ENCODE peak calls at places on chromosomes 1 and 21, in four cellular contexts. One of them, this sample, is unnamed.

GRCh38 chr21:17519208-17519738 is 6.4 kb downstream of the CXADR start:
- DNase-seq in K562: no peak
- DNase-seq in HEK293T: no peak
- DNase-seq in HepG2: no peak
- DNase-seq in this sample: no peak

GRCh38 chr1:233379869-233380438 is 52.4 kb downstream of the MAP3K21 start:
- DNase-seq in K562: no peak
- DNase-seq in HEK293T: no peak
- DNase-seq in HepG2: no peak
- DNase-seq in this sample: no peak

GRCh38 chr1:58189453-58189852 is 357.1 kb downstream of the OMA1 start:
- DNase-seq in K562: no peak
- DNase-seq in HEK293T: no peak
- DNase-seq in HepG2: no peak
- DNase-seq in this sample: no peak

GRCh38 chr1:222976453-222976852 is 161.6 kb downstream of the DISP1 start:
- DNase-seq in K562: no peak
- DNase-seq in HEK293T: no peak
- DNase-seq in HepG2: no peak
- DNase-seq in this sample: no peak

GRCh38 chr21:31143021-31143420 is 104.7 kb upstream of the KRTAP19-8 start:
- DNase-seq in K562: no peak
- DNase-seq in HEK293T: no peak
- DNase-seq in HepG2: no peak
- DNase-seq in this sample: no peak

GRCh38 chr1:234212764-234213406 is 160.4 kb upstream of the COA6 start:
- DNase-seq in K562: peak; percentile 68
- DNase-seq in HEK293T: peak; percentile 73
- DNase-seq in HepG2: peak; percentile 53
- DNase-seq in this sample: peak; percentile 43

GRCh38 chr1:56921486-56921885 is 44.3 kb downstream of the C8B start:
- DNase-seq in K562: no peak
- DNase-seq in HEK293T: no peak
- DNase-seq in HepG2: peak; percentile 19
- DNase-seq in this sample: no peak

GRCh38 chr1:42128499-42128898 is 24.7 kb upstream of the GUCA2B start:
- DNase-seq in K562: no peak
- DNase-seq in HEK293T: no peak
- DNase-seq in HepG2: no peak
- DNase-seq in this sample: no peak

GRCh38 chr1:71231751-71232150 is 150.9 kb upstream of the ZRANB2 start:
- DNase-seq in K562: no peak
- DNase-seq in HEK293T: no peak
- DNase-seq in HepG2: no peak
- DNase-seq in this sample: no peak

GRCh38 chr1:242454262-242455051 is 70.0 kb downstream of the PLD5 start:
- DNase-seq in K562: peak; percentile 52
- DNase-seq in HEK293T: peak; percentile 60
- DNase-seq in HepG2: peak; percentile 20
- DNase-seq in this sample: no peak
- TF ChIP-seq ELF4 in K562: no peak
- TF ChIP-seq ELF4 in HEK293T: no peak
- TF ChIP-seq ELF4 in HepG2: no peak
- TF ChIP-seq ELF4 in this sample: no peak

GRCh38 chr1:228740543-228740942 is 5.3 kb downstream of the RHOU start:
- DNase-seq in K562: no peak
- DNase-seq in HEK293T: no peak
- DNase-seq in HepG2: no peak
- DNase-seq in this sample: no peak
- TF ChIP-seq ELF4 in K562: no peak
- TF ChIP-seq ELF4 in HEK293T: no peak
- TF ChIP-seq ELF4 in HepG2: no peak
- TF ChIP-seq ELF4 in this sample: no peak

GRCh38 chr1:10910490-10911273 is 101.8 kb upstream of the TARDBP start:
- DNase-seq in K562: no peak
- DNase-seq in HEK293T: no peak
- DNase-seq in HepG2: peak; percentile 16
- DNase-seq in this sample: no peak

GRCh38 chr1:10912441-10912840 is 100.0 kb upstream of the TARDBP start:
- DNase-seq in K562: no peak
- DNase-seq in HEK293T: no peak
- DNase-seq in HepG2: no peak
- DNase-seq in this sample: no peak

GRCh38 chr1:10911274-10912166 is 100.9 kb upstream of the TARDBP start:
- DNase-seq in K562: no peak
- DNase-seq in HEK293T: no peak
- DNase-seq in HepG2: no peak
- DNase-seq in this sample: no peak

GRCh38 chr1:10908266-10908665 is 104.2 kb upstream of the TARDBP start:
- DNase-seq in K562: no peak
- DNase-seq in HEK293T: no peak
- DNase-seq in HepG2: no peak
- DNase-seq in this sample: no peak

DNA sequence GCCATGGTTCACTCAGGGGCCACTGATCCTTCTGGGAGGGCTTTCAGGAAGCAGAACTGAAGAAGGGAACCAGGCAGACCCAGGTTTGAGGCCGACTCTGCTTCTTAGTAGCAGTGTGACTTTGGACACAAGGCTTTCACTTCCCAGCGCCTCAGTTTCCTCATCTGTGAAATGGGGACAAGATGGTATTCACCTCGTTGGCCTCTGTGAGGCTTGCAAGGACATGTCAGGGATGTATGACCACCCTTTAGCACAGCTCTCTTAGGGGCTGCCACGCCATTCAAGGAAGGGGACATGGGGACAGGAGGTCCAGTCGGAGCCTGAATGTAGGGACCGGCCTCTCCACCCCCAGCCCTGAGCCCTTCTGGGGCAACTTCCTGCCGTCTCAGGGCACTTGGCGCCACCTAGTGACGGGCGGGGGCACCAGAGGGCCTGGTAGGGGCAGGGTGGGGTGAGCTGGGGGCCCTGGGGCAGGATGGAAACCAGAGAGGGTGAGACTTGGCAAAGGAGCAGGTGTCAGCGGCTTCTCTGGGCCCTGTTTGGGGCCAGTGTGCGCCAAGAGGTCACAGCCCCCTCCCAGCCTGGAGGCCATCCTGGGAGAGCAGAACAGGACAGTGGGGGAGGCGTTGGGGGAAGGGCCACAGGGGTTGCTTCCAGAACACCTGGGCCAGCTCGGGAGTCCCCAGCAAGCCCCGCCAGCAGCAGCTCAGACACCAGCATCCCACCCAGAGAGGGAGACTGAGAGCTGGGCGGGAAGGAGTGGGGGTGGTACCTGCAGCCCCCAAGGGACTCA is 102.6 kb upstream of the TARDBP start:
- DNase-seq in K562: peak; percentile 82
- DNase-seq in HEK293T: peak; percentile 69
- DNase-seq in HepG2: peak; percentile 28
- DNase-seq in this sample: peak; percentile 92
- TF ChIP-seq ELF4 in K562: no peak
- TF ChIP-seq ELF4 in HEK293T: no peak
- TF ChIP-seq ELF4 in HepG2: no peak
- TF ChIP-seq ELF4 in this sample: no peak

DNA sequence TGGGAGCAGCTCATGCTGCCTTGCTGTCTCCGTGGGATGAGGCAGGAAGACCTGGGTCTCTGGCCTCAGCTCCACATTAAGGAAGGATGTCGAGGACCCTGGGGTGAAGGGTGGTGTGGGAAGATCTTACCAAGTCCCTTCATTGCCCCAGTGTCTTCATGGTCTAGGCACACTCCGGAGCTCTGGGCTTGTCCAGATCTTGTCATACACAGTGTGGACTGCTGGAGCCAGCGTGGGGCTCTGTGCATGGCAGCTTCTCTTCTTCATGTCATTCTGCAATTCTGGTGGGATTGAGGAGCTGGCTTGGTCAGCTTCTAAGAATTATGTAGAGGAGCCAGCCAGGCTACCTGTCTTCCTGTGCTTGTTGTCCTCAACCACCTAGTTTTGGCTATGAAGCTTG is 79.3 kb upstream of the ETV3 start:
- DNase-seq in K562: no peak
- DNase-seq in HEK293T: no peak
- DNase-seq in HepG2: no peak
- DNase-seq in this sample: no peak
- TF ChIP-seq ELF4 in K562: no peak
- TF ChIP-seq ELF4 in HEK293T: no peak
- TF ChIP-seq ELF4 in HepG2: no peak
- TF ChIP-seq ELF4 in this sample: no peak

DNA sequence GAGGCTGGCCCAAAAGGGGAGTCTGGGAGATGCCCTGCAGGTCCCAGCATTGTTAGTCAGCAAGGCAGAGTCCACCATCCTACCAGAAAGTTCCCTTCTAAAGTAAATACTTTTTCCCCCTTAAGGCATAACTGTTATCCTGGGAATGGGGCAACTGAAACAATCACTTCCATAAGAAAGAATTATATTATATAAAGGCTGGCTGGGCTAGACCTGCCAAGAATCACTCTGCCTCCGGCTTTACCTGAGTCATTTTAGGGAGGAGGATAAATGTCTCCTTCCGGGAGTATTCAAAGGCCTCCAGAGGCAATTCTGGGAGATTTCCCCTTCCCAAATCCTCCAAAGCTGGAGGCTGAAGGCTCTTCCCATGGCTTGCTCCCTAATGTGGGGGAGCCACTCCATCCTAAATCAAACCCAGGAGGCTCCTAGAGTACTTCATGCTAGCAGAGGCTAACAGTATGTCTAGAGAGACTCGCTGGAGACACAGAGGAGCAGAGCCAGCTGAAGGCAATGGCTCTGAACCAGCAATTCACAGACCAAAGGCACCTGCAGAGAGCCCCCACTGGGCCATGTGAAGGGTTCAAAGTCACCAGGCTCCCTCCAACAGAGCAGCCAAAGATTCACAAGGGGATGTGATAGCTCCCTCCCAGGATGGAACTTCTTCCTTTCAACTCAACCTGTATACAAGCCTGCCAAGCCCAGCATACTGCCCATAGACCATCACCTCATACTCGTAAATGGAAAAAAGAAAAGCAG is 116.0 kb downstream of the ASTN1 start:
- DNase-seq in K562: no peak
- DNase-seq in HEK293T: no peak
- DNase-seq in HepG2: no peak
- DNase-seq in this sample: no peak
- TF ChIP-seq ELF4 in K562: no peak
- TF ChIP-seq ELF4 in HEK293T: no peak
- TF ChIP-seq ELF4 in HepG2: no peak
- TF ChIP-seq ELF4 in this sample: no peak

DNA sequence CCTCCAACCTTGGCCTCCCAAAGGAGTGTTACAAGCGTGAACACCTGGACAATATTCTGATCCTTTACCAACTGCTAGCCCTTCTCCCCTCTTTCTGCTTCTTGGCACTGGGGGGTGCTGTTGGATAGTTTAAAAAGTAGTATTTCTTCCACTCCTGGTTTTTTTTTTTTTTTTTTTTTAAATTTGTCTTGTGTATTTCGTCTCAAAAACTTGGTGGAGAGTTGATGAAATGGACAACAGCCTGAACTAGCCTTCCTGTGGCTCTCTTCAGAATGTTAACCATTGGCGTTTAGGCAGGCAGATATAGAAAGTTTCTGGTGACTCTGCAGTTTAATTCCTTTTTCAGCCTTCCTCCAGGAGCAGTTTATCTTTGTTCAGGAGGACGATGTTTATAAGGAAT is 69.7 kb upstream of the USP24 start:
- DNase-seq in K562: no peak
- DNase-seq in HEK293T: peak; percentile 66
- DNase-seq in HepG2: no peak
- DNase-seq in this sample: no peak
- TF ChIP-seq ELF4 in K562: no peak
- TF ChIP-seq ELF4 in HEK293T: no peak
- TF ChIP-seq ELF4 in HepG2: no peak
- TF ChIP-seq ELF4 in this sample: no peak

GRCh38 chr21:25373126-25374082 is 233.9 kb downstream of the MRPL39 start:
- DNase-seq in K562: no peak
- DNase-seq in HEK293T: no peak
- DNase-seq in HepG2: no peak
- DNase-seq in this sample: peak; percentile 36

GRCh38 chr21:25370311-25370744 is 237.0 kb downstream of the MRPL39 start:
- DNase-seq in K562: no peak
- DNase-seq in HEK293T: no peak
- DNase-seq in HepG2: no peak
- DNase-seq in this sample: no peak

GRCh38 chr21:25371831-25372434 is 235.3 kb downstream of the MRPL39 start:
- DNase-seq in K562: no peak
- DNase-seq in HEK293T: no peak
- DNase-seq in HepG2: no peak
- DNase-seq in this sample: no peak

GRCh38 chr21:25369524-25370300 is 237.6 kb downstream of the MRPL39 start:
- DNase-seq in K562: no peak
- DNase-seq in HEK293T: no peak
- DNase-seq in HepG2: no peak
- DNase-seq in this sample: no peak

DNA sequence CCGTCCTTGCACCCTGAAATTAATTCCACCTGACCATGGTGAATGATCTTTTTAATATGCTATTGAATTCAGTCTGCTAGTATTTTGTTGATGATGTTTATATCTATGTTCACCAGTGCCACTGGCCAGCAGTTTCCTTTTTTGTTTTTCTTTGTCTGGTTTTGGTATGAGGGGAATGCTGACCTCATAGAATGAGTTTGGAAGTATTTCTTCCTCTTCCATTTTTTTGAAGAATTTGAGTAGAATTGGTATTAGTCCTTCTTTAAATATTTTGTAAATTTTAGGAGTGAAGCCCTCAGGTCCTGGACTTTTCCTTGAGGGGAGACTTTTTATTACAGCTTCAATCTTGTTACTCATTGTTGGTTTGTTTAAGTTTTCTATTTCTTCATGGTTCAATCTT is 231.6 kb downstream of the MRPL39 start:
- DNase-seq in K562: no peak
- DNase-seq in HEK293T: no peak
- DNase-seq in HepG2: no peak
- DNase-seq in this sample: no peak
- TF ChIP-seq ELF4 in K562: no peak
- TF ChIP-seq ELF4 in HEK293T: no peak
- TF ChIP-seq ELF4 in HepG2: no peak
- TF ChIP-seq ELF4 in this sample: no peak

This sample was measured in WTC11.